ENCODE peak calls at places on chromosomes 12 and 14, in four cellular contexts. X, O, B and L are unnamed samples.

GRCh38 chr12:15701721-15702156 is 87.4 kb downstream of the EPS8 start:
- DNase-seq in X (no peak), O (no peak), B (no peak), L (no peak)

GRCh38 chr14:65959563-65960024 is 526.6 kb upstream of the CCDC196 start:
- DNase-seq in X (no peak), O (no peak), B (no peak), L (no peak)

GRCh38 chr12:100798799-100799198 is 4.2 kb downstream of the ANO4 start:
- DNase-seq in X (no peak), O (no peak), B (no peak), L (no peak)

GRCh38 chr14:73717998-73718741 is 4.0 kb upstream of the PNMA1 start:
- DNase-seq in X (no peak), O (peak), B (no peak), L (no peak)

GRCh38 chr14:53295985-53296582 is 143.0 kb upstream of the DDHD1 start:
- DNase-seq in X (no peak), O (no peak), B (no peak), L (peak)

GRCh38 chr14:68476212-68476964 is 316.5 kb downstream of the ZFP36L1 start:
- DNase-seq in X (peak), O (peak), B (peak), L (no peak)

GRCh38 chr12:113096675-113097461 is 38.7 kb downstream of the RASAL1 start:
- DNase-seq in X (no peak), O (no peak), B (no peak), L (no peak)

GRCh38 chr12:50050410-50051280 is 6.8 kb upstream of the ASIC1 start:
- DNase-seq in X (no peak), O (peak), B (no peak), L (no peak)

GRCh38 chr12:124024263-124024678 is 51.3 kb downstream of the ZNF664 start:
- DNase-seq in X (no peak), O (no peak), B (no peak), L (no peak)

GRCh38 chr14:64953661-64954060 is 11.1 kb upstream of the GPX2 start:
- DNase-seq in X (no peak), O (no peak), B (no peak), L (no peak)

GRCh38 chr14:94058674-94059138 is 22.3 kb downstream of the DDX24 start:
- DNase-seq in X (no peak), O (peak), B (no peak), L (no peak)

GRCh38 chr12:119911147-119911546 is 34.0 kb upstream of the CIT start:
- DNase-seq in X (no peak), O (no peak), B (peak), L (no peak)

GRCh38 chr12:76820888-76821482 is 57.1 kb downstream of the ZDHHC17 start:
- DNase-seq in X (no peak), O (no peak), B (no peak), L (peak)

GRCh38 chr12:107359382-107359781 is 266.0 kb upstream of the CRY1 start:
- DNase-seq in X (no peak), O (no peak), B (peak), L (no peak)

GRCh38 chr12:116863275-116863767 is 17.9 kb downstream of the HRK start:
- DNase-seq in X (no peak), O (no peak), B (no peak), L (no peak)

GRCh38 chr12:57737467-57738141 is 938 bp downstream of the AGAP2 start:
- DNase-seq in X (no peak), O (peak), B (no peak), L (peak)
- TF ChIP-seq CTCF in X (no peak), O (no peak), B (peak), L (peak)

GRCh38 chr14:59570122-59570521 is 6.5 kb downstream of the CCDC175 start:
- DNase-seq in X (no peak), O (no peak), B (no peak), L (no peak)
- TF ChIP-seq CTCF in X (no peak), O (no peak), B (peak), L (no peak)

GRCh38 chr14:106209745-106210144 is 683.4 kb downstream of the TMEM121 start:
- DNase-seq in X (no peak), O (no peak), B (no peak), L (no peak)

GRCh38 chr14:106208794-106209193 is 682.4 kb downstream of the TMEM121 start:
- DNase-seq in X (no peak), O (no peak), B (no peak), L (no peak)

GRCh38 chr14:106211489-106211888 is 685.1 kb downstream of the TMEM121 start:
- DNase-seq in X (no peak), O (no peak), B (no peak), L (no peak)

GRCh38 chr14:106207316-106207715 is 680.9 kb downstream of the TMEM121 start:
- DNase-seq in X (no peak), O (no peak), B (no peak), L (no peak)

DNA sequence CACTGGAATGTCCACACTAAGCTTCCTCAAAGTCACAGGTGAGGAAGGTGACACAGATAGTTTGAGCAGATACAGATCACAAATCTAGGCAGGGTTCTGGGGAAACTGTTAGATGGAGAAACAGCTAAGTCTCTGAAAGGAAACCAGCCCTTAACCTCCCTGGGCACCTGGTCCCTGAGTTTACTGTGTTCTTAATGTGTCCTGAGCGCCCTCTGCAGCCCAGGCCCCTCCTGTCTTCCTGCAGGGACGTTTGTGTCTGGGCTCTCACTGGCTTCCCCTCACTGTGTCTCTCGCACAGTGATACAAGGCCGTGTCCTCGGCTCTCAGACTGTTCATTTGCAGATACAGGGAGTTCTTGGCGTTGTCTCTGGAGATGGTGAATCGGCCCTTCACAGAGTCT is 684.3 kb downstream of the TMEM121 start:
- DNase-seq in X (no peak), O (no peak), B (no peak), L (no peak)
- TF ChIP-seq CTCF in X (no peak), O (no peak), B (no peak), L (no peak)

DNA sequence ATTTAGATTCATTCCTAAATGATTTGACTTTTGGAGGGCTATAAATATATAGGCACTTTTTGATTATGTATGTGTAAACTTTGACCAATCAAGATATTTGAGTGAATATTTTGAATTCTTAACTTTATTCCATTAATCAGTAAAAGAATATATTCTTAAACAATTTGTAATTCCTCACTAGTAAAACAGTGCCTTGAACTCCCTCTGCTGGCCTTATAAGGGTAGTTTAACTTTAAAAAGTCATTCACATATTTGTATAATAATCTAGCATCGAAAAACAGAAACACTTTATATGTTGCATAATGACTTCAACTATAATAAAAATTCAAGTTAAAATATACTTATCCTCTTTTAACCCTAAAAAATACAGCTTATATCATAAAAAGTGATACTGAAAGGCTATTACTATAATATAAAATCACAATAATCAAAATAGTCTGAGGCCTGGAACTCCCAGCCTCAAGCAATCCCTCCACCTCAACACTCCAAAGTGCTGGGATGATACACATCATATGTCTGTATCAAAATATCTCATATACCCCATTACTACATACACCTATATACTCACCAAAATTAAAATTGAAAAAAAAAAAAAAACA is 31.2 kb downstream of the CCDC59 start:
- DNase-seq in X (no peak), O (no peak), B (peak), L (no peak)
- TF ChIP-seq CTCF in X (no peak), O (peak), B (peak), L (peak)

GRCh38 chr14:99225804-99226203 is 46.2 kb downstream of the BCL11B start:
- DNase-seq in X (no peak), O (no peak), B (no peak), L (no peak)

GRCh38 chr14:99226687-99227086 is 45.3 kb downstream of the BCL11B start:
- DNase-seq in X (no peak), O (no peak), B (no peak), L (no peak)

GRCh38 chr14:99224948-99225347 is 47.0 kb downstream of the BCL11B start:
- DNase-seq in X (no peak), O (no peak), B (no peak), L (no peak)

GRCh38 chr14:99221445-99221844 is 50.6 kb downstream of the BCL11B start:
- DNase-seq in X (no peak), O (no peak), B (no peak), L (no peak)

DNA sequence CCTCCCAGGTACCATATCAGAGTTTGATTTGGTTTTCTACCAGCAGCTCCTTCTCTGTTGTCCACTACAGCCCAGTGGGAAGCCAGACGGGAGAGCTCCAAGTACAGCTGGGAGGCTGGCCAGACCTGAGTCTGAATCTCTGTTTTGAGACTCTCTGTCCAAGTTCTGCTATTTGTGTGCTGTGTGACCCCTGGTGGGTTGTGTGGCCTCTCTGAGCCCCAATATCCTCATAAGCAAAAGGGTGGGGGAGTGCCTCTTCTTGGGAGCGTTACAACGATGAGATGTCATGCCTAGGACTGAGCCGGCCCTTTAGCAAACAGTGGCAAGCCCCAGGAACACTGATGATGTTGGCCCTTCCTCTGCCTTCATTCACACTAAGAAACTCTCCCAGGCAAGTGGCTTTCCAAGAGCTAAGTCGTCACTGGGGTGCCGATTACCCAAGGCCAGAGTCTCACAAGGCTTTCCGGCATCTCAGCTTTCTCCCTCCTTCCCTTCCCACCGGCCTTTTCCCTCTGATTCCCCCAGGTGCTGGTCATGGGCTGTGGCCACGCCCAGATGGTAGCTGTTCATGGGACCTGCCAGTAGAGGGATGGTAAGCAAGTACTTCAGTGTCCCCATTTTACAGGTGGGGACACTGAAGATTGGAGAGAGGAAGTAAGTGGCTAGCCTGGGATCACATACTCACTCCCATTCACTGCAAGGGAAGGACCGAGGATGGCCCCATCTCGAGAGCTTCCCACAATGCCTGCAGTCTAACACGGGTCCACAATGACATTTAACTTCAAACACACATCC is 47.7 kb downstream of the BCL11B start:
- DNase-seq in X (no peak), O (no peak), B (no peak), L (no peak)
- TF ChIP-seq CTCF in X (no peak), O (no peak), B (no peak), L (no peak)

GRCh38 chr14:105207460-105207901 is 26.4 kb upstream of the NUDT14 start:
- DNase-seq in X (no peak), O (no peak), B (no peak), L (no peak)
- TF ChIP-seq CTCF in X (no peak), O (no peak), B (peak), L (no peak)